ENCODE peak calls at places on chromosome 15, in seven cellular contexts. C is HT1080; Y is A549; B is stimulated activated naive CD4-positive, alpha-beta T cell; W is stomach; Q is AG10803; F is neural crest cell. X is an unnamed sample.

GRCh38 chr15:74851960-74852359 is 9.0 kb upstream of the ULK3 start:
- DNase-seq in C (no peak), W (no peak), B (no peak), Y (no peak), F (no peak), Q (no peak), X (no peak)

GRCh38 chr15:64635486-64635815 is 139.9 kb downstream of the RBPMS2 start:
- DNase-seq in C (no peak), Q (peak; percentile 68), Y (no peak), W (peak; percentile 44), B (no peak), F (no peak), X (no peak)

GRCh38 chr15:78195735-78196201 is 38.6 kb downstream of the ACSBG1 start:
- DNase-seq in W (peak; percentile 50), Y (peak; percentile 78), F (no peak), Q (no peak), B (peak; percentile 35), C (peak; percentile 34), X (peak; percentile 59)

GRCh38 chr15:52113246-52113645 is 671 bp upstream of the BCL2L10 start:
- DNase-seq in B (no peak), C (no peak), Q (peak; percentile 35), F (no peak), W (no peak), Y (no peak), X (no peak)

GRCh38 chr15:63156708-63157065 is 590 bp downstream of the RPS27L start:
- DNase-seq in Y (no peak), F (peak; percentile 11), Q (peak; percentile 46), B (no peak), C (no peak), W (no peak), X (peak; percentile 34)

GRCh38 chr15:90890839-90891238 is 6.5 kb downstream of the FES start:
- DNase-seq in F (no peak), W (no peak), Y (no peak), B (no peak), C (no peak), Q (no peak), X (no peak)

GRCh38 chr15:101188517-101189340 is 63.1 kb downstream of the CHSY1 start:
- DNase-seq in F (no peak), Y (no peak), W (peak; percentile 58), C (peak; percentile 56), B (no peak), Q (peak; percentile 81), X (no peak)

GRCh38 chr15:77402740-77403379 is 17.0 kb downstream of the PEAK1 start:
- DNase-seq in Q (peak; percentile 87), F (no peak), C (peak; percentile 31), Y (no peak), B (no peak), W (no peak), X (no peak)

GRCh38 chr15:64105113-64105704 is 9.4 kb downstream of the SNX1 start:
- DNase-seq in B (no peak), C (no peak), F (no peak), W (no peak), Q (peak; percentile 67), Y (no peak), X (no peak)

GRCh38 chr15:71048913-71049675 is 66.2 kb upstream of the THSD4 start:
- DNase-seq in F (no peak), Y (no peak), Q (peak; percentile 89), B (no peak), C (peak; percentile 70), W (no peak), X (no peak)

GRCh38 chr15:40769310-40770146 is at the start of gene C15orf62:
- DNase-seq in B (peak; percentile 40), F (no peak), Q (no peak), C (peak; percentile 85), Y (no peak), W (peak; percentile 73), X (peak; percentile 66)

GRCh38 chr15:67146214-67146613 is 80.8 kb downstream of the SMAD3 start:
- DNase-seq in F (no peak), C (peak; percentile 80), B (no peak), W (peak; percentile 45), Y (no peak), Q (peak; percentile 75), X (peak; percentile 63)

GRCh38 chr15:81924667-81925183 is 121.1 kb downstream of the MEX3B start:
- DNase-seq in F (no peak), Y (no peak), C (no peak), B (no peak), W (no peak), Q (no peak), X (no peak)

GRCh38 chr15:24877174-24877573 is 77.6 kb upstream of the SNRPN start:
- DNase-seq in Q (no peak), F (no peak), W (no peak), B (no peak), C (no peak), Y (no peak), X (no peak)

GRCh38 chr15:74406992-74407705 is 26.6 kb downstream of the SEMA7A start:
- DNase-seq in B (no peak), Y (peak; percentile 31), W (no peak), C (peak; percentile 97), Q (peak; percentile 95), F (peak; percentile 30), X (no peak)

GRCh38 chr15:85097250-85097649 is 115.6 kb downstream of the PDE8A start:
- DNase-seq in Q (no peak), B (no peak), Y (no peak), W (no peak), F (no peak), C (no peak), X (no peak)

GRCh38 chr15:25670025-25670554 is 193.0 kb downstream of the ATP10A start:
- DNase-seq in W (no peak), Y (no peak), Q (peak; percentile 65), B (no peak), F (peak; percentile 41), C (peak; percentile 75), X (peak; percentile 21)

X was measured in transverse colon.